ENCODE peak calls at places on chromosomes 13 and 19, in seven cellular contexts. One of them, this sample, is unnamed.

GRCh38 chr13:76799696-76800095 is 86.5 kb downstream of the KCTD12 start:
- DNase-seq in right atrium auricular region: no peak
- DNase-seq in colonic mucosa: no peak
- DNase-seq in cardiac muscle cell: peak; percentile 39
- DNase-seq in ovary: no peak
- DNase-seq in CD8-positive, alpha-beta T cell: no peak
- DNase-seq in astrocyte: peak; percentile 6
- DNase-seq in this sample: peak; percentile 16

GRCh38 chr19:5434970-5435641 is 20.1 kb upstream of the ZNRF4 start:
- DNase-seq in right atrium auricular region: no peak
- DNase-seq in colonic mucosa: no peak
- DNase-seq in cardiac muscle cell: peak; percentile 64
- DNase-seq in ovary: no peak
- DNase-seq in CD8-positive, alpha-beta T cell: no peak
- DNase-seq in astrocyte: peak; percentile 96
- DNase-seq in this sample: peak; percentile 98

GRCh38 chr13:98453254-98453843 is 123.6 kb downstream of the STK24 start:
- DNase-seq in right atrium auricular region: no peak
- DNase-seq in colonic mucosa: no peak
- DNase-seq in cardiac muscle cell: no peak
- DNase-seq in ovary: no peak
- DNase-seq in CD8-positive, alpha-beta T cell: no peak
- DNase-seq in astrocyte: no peak
- DNase-seq in this sample: peak; percentile 63

GRCh38 chr19:49859838-49860715 is 7.3 kb downstream of the PNKP start:
- DNase-seq in right atrium auricular region: no peak
- DNase-seq in colonic mucosa: no peak
- DNase-seq in cardiac muscle cell: no peak
- DNase-seq in ovary: peak; percentile 60
- DNase-seq in CD8-positive, alpha-beta T cell: no peak
- DNase-seq in astrocyte: no peak
- DNase-seq in this sample: no peak

GRCh38 chr19:44792286-44792685 is 14.6 kb downstream of the CBLC start:
- DNase-seq in right atrium auricular region: no peak
- DNase-seq in colonic mucosa: no peak
- DNase-seq in cardiac muscle cell: no peak
- DNase-seq in ovary: no peak
- DNase-seq in CD8-positive, alpha-beta T cell: no peak
- DNase-seq in astrocyte: no peak
- DNase-seq in this sample: no peak

GRCh38 chr19:39413903-39414608 is 1.6 kb downstream of the PLEKHG2 start:
- DNase-seq in right atrium auricular region: no peak
- DNase-seq in colonic mucosa: peak; percentile 43
- DNase-seq in cardiac muscle cell: no peak
- DNase-seq in ovary: peak; percentile 65
- DNase-seq in CD8-positive, alpha-beta T cell: no peak
- DNase-seq in astrocyte: no peak
- DNase-seq in this sample: peak; percentile 44

GRCh38 chr19:4570916-4571304 is 11.4 kb upstream of the SEMA6B start:
- DNase-seq in right atrium auricular region: no peak
- DNase-seq in colonic mucosa: no peak
- DNase-seq in cardiac muscle cell: no peak
- DNase-seq in ovary: no peak
- DNase-seq in CD8-positive, alpha-beta T cell: no peak
- DNase-seq in astrocyte: no peak
- DNase-seq in this sample: no peak

GRCh38 chr13:48879854-48880253 is 95.9 kb upstream of the FNDC3A start:
- DNase-seq in right atrium auricular region: no peak
- DNase-seq in colonic mucosa: no peak
- DNase-seq in cardiac muscle cell: no peak
- DNase-seq in ovary: no peak
- DNase-seq in CD8-positive, alpha-beta T cell: no peak
- DNase-seq in astrocyte: no peak
- DNase-seq in this sample: no peak

GRCh38 chr19:47471733-47472457 is at the start of gene SLC8A2:
- DNase-seq in right atrium auricular region: no peak
- DNase-seq in colonic mucosa: peak; percentile 41
- DNase-seq in cardiac muscle cell: peak; percentile 92
- DNase-seq in ovary: peak; percentile 69
- DNase-seq in CD8-positive, alpha-beta T cell: peak; percentile 57
- DNase-seq in astrocyte: peak; percentile 77
- DNase-seq in this sample: peak; percentile 67

GRCh38 chr19:57249329-57249728 is 8.9 kb downstream of the ZNF805 start:
- DNase-seq in right atrium auricular region: no peak
- DNase-seq in colonic mucosa: no peak
- DNase-seq in cardiac muscle cell: no peak
- DNase-seq in ovary: no peak
- DNase-seq in CD8-positive, alpha-beta T cell: no peak
- DNase-seq in astrocyte: no peak
- DNase-seq in this sample: no peak
- H3K36me3 ChIP-seq in right atrium auricular region: peaks cover 62% of the 10 kb centered on the region
- H3K36me3 ChIP-seq in colonic mucosa: peaks cover 24% of the 10 kb centered on the region
- H3K36me3 ChIP-seq in cardiac muscle cell: peaks cover 42% of the 10 kb centered on the region
- H3K36me3 ChIP-seq in ovary: peaks cover 4% of the 10 kb centered on the region
- H3K36me3 ChIP-seq in CD8-positive, alpha-beta T cell: peaks cover 69% of the 10 kb centered on the region
- H3K36me3 ChIP-seq in astrocyte: peaks cover 47% of the 10 kb centered on the region
- H3K36me3 ChIP-seq in this sample: peaks cover 58% of the 10 kb centered on the region

GRCh38 chr13:113493315-113493951 is 2.9 kb upstream of the DCUN1D2 start:
- DNase-seq in right atrium auricular region: no peak
- DNase-seq in colonic mucosa: peak; percentile 45
- DNase-seq in cardiac muscle cell: peak; percentile 93
- DNase-seq in ovary: no peak
- DNase-seq in CD8-positive, alpha-beta T cell: no peak
- DNase-seq in astrocyte: peak; percentile 96
- DNase-seq in this sample: peak; percentile 96
- H3K4me1 ChIP-seq in right atrium auricular region: no peaks in the 10 kb centered on the region
- H3K4me1 ChIP-seq in colonic mucosa: peaks cover 17% of the 10 kb centered on the region
- H3K4me1 ChIP-seq in cardiac muscle cell: peaks cover 9% of the 10 kb centered on the region
- H3K4me1 ChIP-seq in ovary: peaks cover 17% of the 10 kb centered on the region
- H3K4me1 ChIP-seq in CD8-positive, alpha-beta T cell: peaks cover 29% of the 10 kb centered on the region
- H3K4me1 ChIP-seq in astrocyte: peaks cover 47% of the 10 kb centered on the region
- H3K4me1 ChIP-seq in this sample: peaks cover 37% of the 10 kb centered on the region

DNA sequence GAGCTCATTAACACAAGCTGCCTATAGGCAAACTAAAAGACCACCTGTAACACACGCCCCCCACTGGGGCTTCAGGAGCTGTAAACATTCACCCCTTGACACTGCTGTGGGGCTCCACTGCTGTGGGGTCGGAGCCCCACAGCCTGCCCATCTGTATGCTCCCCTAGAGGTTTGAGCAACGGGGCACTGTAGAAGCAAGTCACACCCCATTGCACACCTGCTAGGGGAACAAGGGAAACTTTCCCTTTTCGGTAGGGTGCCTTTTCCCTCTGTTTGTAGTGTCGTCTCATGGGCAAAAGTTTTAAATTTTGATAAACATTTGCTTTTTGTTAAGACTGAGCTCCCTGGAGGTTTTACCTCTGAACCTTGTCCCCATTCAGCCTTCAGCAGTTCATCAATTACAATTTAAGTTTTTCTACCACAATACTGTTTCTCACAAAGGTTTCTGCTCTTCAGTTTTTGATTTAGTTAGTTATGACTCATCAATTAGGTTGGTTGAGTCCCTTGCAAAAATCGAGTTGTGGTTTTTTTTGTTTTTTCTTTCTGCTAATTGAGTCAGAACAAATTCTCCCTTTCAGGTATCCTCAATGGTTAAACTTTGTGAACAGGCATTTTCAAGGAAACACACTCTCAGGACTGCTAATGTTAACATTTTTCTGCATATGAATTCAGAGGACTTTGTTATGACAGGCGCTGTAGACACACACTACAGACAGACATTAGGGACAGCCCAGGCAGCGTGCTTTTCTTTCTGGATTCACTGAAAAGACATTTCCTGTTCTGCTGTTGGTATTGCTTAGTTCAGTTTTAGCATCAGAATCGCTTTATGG is 35.1 kb downstream of the ZNF433 start:
- DNase-seq in right atrium auricular region: no peak
- DNase-seq in colonic mucosa: no peak
- DNase-seq in cardiac muscle cell: no peak
- DNase-seq in ovary: no peak
- DNase-seq in CD8-positive, alpha-beta T cell: no peak
- DNase-seq in astrocyte: peak; percentile 62
- DNase-seq in this sample: peak; percentile 56
- H3K36me3 ChIP-seq in right atrium auricular region: peaks cover 11% of the 10 kb centered on the region
- H3K36me3 ChIP-seq in colonic mucosa: no peaks in the 10 kb centered on the region
- H3K36me3 ChIP-seq in cardiac muscle cell: no peaks in the 10 kb centered on the region
- H3K36me3 ChIP-seq in ovary: no peaks in the 10 kb centered on the region
- H3K36me3 ChIP-seq in CD8-positive, alpha-beta T cell: no peaks in the 10 kb centered on the region
- H3K36me3 ChIP-seq in astrocyte: peaks cover 5% of the 10 kb centered on the region
- H3K36me3 ChIP-seq in this sample: peaks cover 4% of the 10 kb centered on the region

GRCh38 chr19:1269065-1269477 is at the start of gene CIRBP:
- DNase-seq in right atrium auricular region: peak; percentile 100
- DNase-seq in colonic mucosa: peak; percentile 100
- DNase-seq in cardiac muscle cell: peak; percentile 100
- DNase-seq in ovary: peak; percentile 100
- DNase-seq in CD8-positive, alpha-beta T cell: peak; percentile 99
- DNase-seq in astrocyte: peak; percentile 94
- DNase-seq in this sample: peak; percentile 100
- H3K4me1 ChIP-seq in right atrium auricular region: no peaks in the 10 kb centered on the region
- H3K4me1 ChIP-seq in colonic mucosa: peaks cover 52% of the 10 kb centered on the region
- H3K4me1 ChIP-seq in cardiac muscle cell: peaks cover 42% of the 10 kb centered on the region
- H3K4me1 ChIP-seq in ovary: peaks cover 38% of the 10 kb centered on the region
- H3K4me1 ChIP-seq in CD8-positive, alpha-beta T cell: peaks cover 73% of the 10 kb centered on the region
- H3K4me1 ChIP-seq in astrocyte: peaks cover 73% of the 10 kb centered on the region
- H3K4me1 ChIP-seq in this sample: peaks cover 40% of the 10 kb centered on the region

DNA sequence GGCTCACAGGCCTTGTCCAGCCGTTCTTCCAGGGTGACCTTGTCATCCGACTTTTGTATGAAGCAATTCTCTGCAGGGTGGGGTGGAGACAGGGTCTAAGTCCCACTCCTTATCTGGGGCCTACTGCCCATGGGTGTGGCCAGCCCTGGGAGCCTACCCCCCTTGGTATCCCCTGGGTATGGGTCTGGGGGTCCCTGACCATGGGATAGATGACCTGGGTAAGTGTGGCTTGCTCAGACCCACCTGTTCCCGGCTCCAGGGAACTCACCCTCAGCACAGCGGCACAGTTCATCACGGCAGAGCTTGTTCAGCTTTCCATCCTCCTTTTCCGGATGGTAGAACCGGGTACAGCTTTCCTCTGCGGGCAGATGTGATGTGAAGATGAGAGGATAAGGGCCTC is 9.2 kb upstream of the TNFSF14 start:
- DNase-seq in right atrium auricular region: no peak
- DNase-seq in colonic mucosa: no peak
- DNase-seq in cardiac muscle cell: no peak
- DNase-seq in ovary: no peak
- DNase-seq in CD8-positive, alpha-beta T cell: no peak
- DNase-seq in astrocyte: no peak
- DNase-seq in this sample: no peak
- H3K36me3 ChIP-seq in right atrium auricular region: peaks cover 5% of the 10 kb centered on the region
- H3K36me3 ChIP-seq in colonic mucosa: no peaks in the 10 kb centered on the region
- H3K36me3 ChIP-seq in cardiac muscle cell: no peaks in the 10 kb centered on the region
- H3K36me3 ChIP-seq in ovary: peaks cover 3% of the 10 kb centered on the region
- H3K36me3 ChIP-seq in CD8-positive, alpha-beta T cell: no peaks in the 10 kb centered on the region
- H3K36me3 ChIP-seq in astrocyte: no peaks in the 10 kb centered on the region
- H3K36me3 ChIP-seq in this sample: no peaks in the 10 kb centered on the region

This sample was measured in GM23248.